ENCODE peak calls at places on chromosomes 3 and 15, in nine cellular contexts. D is dorsolateral prefrontal cortex, J is SW480, V is T-helper 2 cell, O is WTC11, U is activated T-helper 1 cell treated with Interleukin-2 at 50 U/mL for 16 hours, Q is cardiac septum, W is mesothelial cell of epicardium, A is AG10803. Y is an unnamed sample.

GRCh38 chr3:134822065-134822464 is 27.0 kb downstream of the EPHB1 start:
- DNase-seq in D (no peak), J (no peak), V (no peak), O (no peak), U (no peak), Q (no peak), W (no peak), A (no peak), Y (no peak)

GRCh38 chr15:68464451-68465090 is 32.6 kb upstream of the ITGA11 start:
- DNase-seq in D (no peak), J (no peak), V (no peak), O (no peak), U (no peak), Q (no peak), W (no peak), A (peak; percentile 67), Y (no peak)

GRCh38 chr3:130789678-130790340 is 43.2 kb upstream of the PIK3R4 start:
- DNase-seq in D (no peak), J (no peak), V (no peak), O (no peak), U (no peak), Q (no peak), W (no peak), A (no peak), Y (no peak)

GRCh38 chr15:87712211-87712610 is 544.3 kb downstream of the NTRK3 start:
- DNase-seq in D (no peak), J (no peak), V (no peak), O (no peak), U (no peak), Q (no peak), W (no peak), A (no peak), Y (no peak)

GRCh38 chr3:8237893-8238292 is 263.7 kb upstream of the LMCD1 start:
- DNase-seq in D (no peak), J (no peak), V (no peak), O (no peak), U (no peak), Q (no peak), W (no peak), A (no peak), Y (no peak)

GRCh38 chr3:129577925-129578742 is 28.3 kb downstream of the PLXND1 start:
- DNase-seq in D (no peak), J (no peak), V (peak; percentile 20), O (no peak), U (no peak), Q (no peak), W (no peak), A (no peak), Y (no peak)

GRCh38 chr3:118714800-118715199 is 319.8 kb downstream of the IGSF11 start:
- DNase-seq in D (no peak), J (no peak), V (no peak), O (no peak), U (no peak), Q (no peak), W (no peak), A (no peak), Y (no peak)

GRCh38 chr3:133944181-133944580 is 48.5 kb upstream of the RAB6B start:
- DNase-seq in D (peak; percentile 12), J (no peak), V (no peak), O (no peak), U (no peak), Q (no peak), W (no peak), A (peak; percentile 21), Y (no peak)

GRCh38 chr3:130712718-130713423 is 33.8 kb downstream of the PIK3R4 start:
- DNase-seq in D (no peak), J (no peak), V (no peak), O (no peak), U (no peak), Q (no peak), W (no peak), A (no peak), Y (no peak)

GRCh38 chr3:42691861-42692666 is 6.7 kb downstream of the KLHL40 start:
- DNase-seq in D (peak; percentile 27), J (no peak), V (no peak), O (no peak), U (no peak), Q (peak; percentile 59), W (no peak), A (no peak), Y (no peak)

GRCh38 chr3:53806182-53807116 is 39.8 kb downstream of the CHDH start:
- DNase-seq in D (peak; percentile 64), J (peak; percentile 46), V (no peak), O (no peak), U (no peak), Q (peak; percentile 74), W (peak; percentile 29), A (peak; percentile 87), Y (no peak)

GRCh38 chr3:105752791-105753415 is 115.9 kb downstream of the CBLB start:
- DNase-seq in D (no peak), J (no peak), V (peak; percentile 80), O (no peak), U (peak; percentile 18), Q (no peak), W (no peak), A (no peak), Y (peak; percentile 56)

GRCh38 chr3:123335007-123335670 is 113.8 kb downstream of the ADCY5 start:
- DNase-seq in D (no peak), J (peak; percentile 35), V (no peak), O (no peak), U (no peak), Q (peak; percentile 75), W (no peak), A (no peak), Y (no peak)

GRCh38 chr15:45110256-45110820 is 3.6 kb downstream of the DUOX2 start:
- DNase-seq in D (no peak), J (no peak), V (no peak), O (peak; percentile 29), U (no peak), Q (peak; percentile 35), W (no peak), A (no peak), Y (no peak)

GRCh38 chr3:146817705-146818104 is 212.6 kb upstream of the PLSCR5 start:
- DNase-seq in D (no peak), J (peak; percentile 27), V (no peak), O (no peak), U (no peak), Q (no peak), W (no peak), A (peak; percentile 70), Y (no peak)

GRCh38 chr3:191301017-191301416 is 28.2 kb upstream of the CCDC50 start:
- DNase-seq in D (no peak), J (no peak), V (no peak), O (no peak), U (no peak), Q (no peak), W (no peak), A (no peak), Y (no peak)

GRCh38 chr15:55799287-55800212 is 56.6 kb upstream of the PRTG start:
- DNase-seq in D (no peak), J (no peak), V (no peak), O (peak; percentile 79), U (no peak), Q (no peak), W (peak; percentile 77), A (no peak), Y (no peak)

GRCh38 chr3:66425032-66425431 is 75.8 kb downstream of the LRIG1 start:
- DNase-seq in D (no peak), J (no peak), V (no peak), O (no peak), U (no peak), Q (peak; percentile 76), W (no peak), A (no peak), Y (no peak)

GRCh38 chr15:40252438-40253178 is 13.7 kb downstream of the PAK6 start:
- DNase-seq in D (peak; percentile 55), J (peak; percentile 26), V (no peak), O (peak; percentile 68), U (no peak), Q (no peak), W (peak; percentile 59), A (no peak), Y (no peak)

GRCh38 chr3:144055604-144056003 is 84.0 kb downstream of the DIPK2A start:
- DNase-seq in D (no peak), J (no peak), V (no peak), O (no peak), U (no peak), Q (no peak), W (no peak), A (peak; percentile 39), Y (no peak)

GRCh38 chr15:92100751-92101150 is 247.2 kb downstream of the SLCO3A1 start:
- DNase-seq in D (no peak), J (no peak), V (no peak), O (no peak), U (no peak), Q (no peak), W (no peak), A (no peak), Y (no peak)

GRCh38 chr3:109804697-109805096 is 467.4 kb upstream of the DPPA4 start:
- DNase-seq in D (no peak), J (peak; percentile 2), V (peak; percentile 69), O (no peak), U (no peak), Q (no peak), W (no peak), A (no peak), Y (no peak)

GRCh38 chr3:44584646-44585501 is at the start of gene ZNF660:
- DNase-seq in D (peak; percentile 72), J (no peak), V (no peak), O (peak; percentile 87), U (no peak), Q (peak; percentile 78), W (peak; percentile 80), A (peak; percentile 64), Y (no peak)

GRCh38 chr3:3127432-3128010 is 781 bp downstream of the TRNT1 start:
- DNase-seq in D (no peak), J (peak; percentile 29), V (peak; percentile 29), O (no peak), U (no peak), Q (no peak), W (no peak), A (peak; percentile 25), Y (peak; percentile 54)

GRCh38 chr3:38084019-38084968 is 45.3 kb downstream of the DLEC1 start:
- DNase-seq in D (no peak), J (peak; percentile 42), V (peak; percentile 24), O (no peak), U (no peak), Q (no peak), W (no peak), A (peak; percentile 33), Y (peak; percentile 39)

GRCh38 chr15:67917037-67917436 is 77.2 kb upstream of the RNU6-1 start:
- DNase-seq in D (no peak), J (no peak), V (no peak), O (no peak), U (no peak), Q (peak; percentile 80), W (no peak), A (no peak), Y (no peak)